ENCODE peak calls at places on chromosome 5, in four cellular contexts. D is tibial artery, N is esophagus squamous epithelium, E is heart left ventricle. M is an unnamed sample.

GRCh38 chr5:14824490-14824889 is 47.1 kb downstream of the ANKH start:
- DNase-seq in D (no peak), E (no peak), N (no peak), M (no peak)

GRCh38 chr5:143065185-143065584 is 295.0 kb downstream of the ARHGAP26 start:
- DNase-seq in D (no peak), E (no peak), N (no peak), M (peak; percentile 36)

GRCh38 chr5:92749943-92750342 is 831.1 kb downstream of the NR2F1-AS1 start:
- DNase-seq in E (no peak), N (no peak), D (no peak), M (no peak)

GRCh38 chr5:78497573-78498533 is 137.4 kb downstream of the SCAMP1 start:
- DNase-seq in E (peak; percentile 47), N (no peak), D (no peak), M (peak; percentile 34)

GRCh38 chr5:112310746-112311145 is 108.3 kb downstream of the EPB41L4A start:
- DNase-seq in E (no peak), N (no peak), D (no peak), M (no peak)

GRCh38 chr5:112024769-112025168 is 267.8 kb upstream of the NREP start:
- DNase-seq in N (no peak), E (no peak), D (no peak), M (no peak)

GRCh38 chr5:127358782-127359181 is 68.2 kb downstream of the MEGF10 start:
- DNase-seq in N (no peak), D (no peak), E (no peak), M (no peak)

GRCh38 chr5:61397238-61397637 is 65.2 kb downstream of the ZSWIM6 start:
- DNase-seq in E (no peak), D (no peak), N (no peak), M (no peak)

GRCh38 chr5:74363603-74364205 is 276.8 kb downstream of the ENC1 start:
- DNase-seq in E (no peak), D (no peak), N (no peak), M (no peak)

GRCh38 chr5:139180850-139181785 is 17.1 kb downstream of the SIL1 start:
- DNase-seq in E (no peak), D (no peak), N (no peak), M (no peak)

GRCh38 chr5:150636391-150637244 is 3.8 kb upstream of the SYNPO start:
- DNase-seq in N (no peak), E (peak; percentile 80), D (peak; percentile 89), M (peak; percentile 71)

GRCh38 chr5:119478781-119479180 is 26.5 kb downstream of the HSD17B4 start:
- DNase-seq in N (no peak), E (no peak), D (no peak), M (no peak)

GRCh38 chr5:107526263-107526937 is 144.3 kb downstream of the EFNA5 start:
- DNase-seq in N (no peak), D (no peak), E (no peak), M (no peak)

GRCh38 chr5:57394421-57395210 is 88.0 kb downstream of the ACTBL2 start:
- DNase-seq in N (no peak), E (no peak), D (no peak), M (no peak)

GRCh38 chr5:123795688-123796087 is 283.7 kb downstream of the CSNK1G3 start:
- DNase-seq in D (no peak), E (no peak), N (no peak), M (no peak)

GRCh38 chr5:57750282-57750681 is 267.7 kb upstream of the ACTBL2 start:
- DNase-seq in E (no peak), N (no peak), D (no peak), M (no peak)

GRCh38 chr5:96957125-96958041 is 21.5 kb downstream of the LNPEP start:
- DNase-seq in E (no peak), N (no peak), D (no peak), M (no peak)

GRCh38 chr5:75993638-75994037 is 89.5 kb upstream of the SV2C start:
- DNase-seq in E (no peak), D (no peak), N (no peak), M (no peak)

GRCh38 chr5:15789661-15790060 is 289.7 kb downstream of the FBXL7 start:
- DNase-seq in E (no peak), D (no peak), N (no peak), M (peak; percentile 22)

GRCh38 chr5:114377946-114378345 is 16.1 kb downstream of the KCNN2 start:
- DNase-seq in N (no peak), D (no peak), E (no peak), M (no peak)

GRCh38 chr5:62494772-62495171 is 82.2 kb downstream of the IPO11 start:
- DNase-seq in E (no peak), N (no peak), D (no peak), M (no peak)

GRCh38 chr5:103519550-103519949 is 43.0 kb downstream of the NUDT12 start:
- DNase-seq in N (no peak), D (no peak), E (no peak), M (no peak)

GRCh38 chr5:87069974-87070608 is 197.6 kb upstream of the RASA1 start:
- DNase-seq in E (peak; percentile 33), N (no peak), D (no peak), M (no peak)

GRCh38 chr5:74576941-74577456 is 63.5 kb downstream of the ENC1 start:
- DNase-seq in D (no peak), E (no peak), N (no peak), M (no peak)

GRCh38 chr5:147481376-147481775 is 28.5 kb downstream of the DPYSL3 start:
- DNase-seq in E (no peak), D (no peak), N (no peak), M (no peak)

DNA sequence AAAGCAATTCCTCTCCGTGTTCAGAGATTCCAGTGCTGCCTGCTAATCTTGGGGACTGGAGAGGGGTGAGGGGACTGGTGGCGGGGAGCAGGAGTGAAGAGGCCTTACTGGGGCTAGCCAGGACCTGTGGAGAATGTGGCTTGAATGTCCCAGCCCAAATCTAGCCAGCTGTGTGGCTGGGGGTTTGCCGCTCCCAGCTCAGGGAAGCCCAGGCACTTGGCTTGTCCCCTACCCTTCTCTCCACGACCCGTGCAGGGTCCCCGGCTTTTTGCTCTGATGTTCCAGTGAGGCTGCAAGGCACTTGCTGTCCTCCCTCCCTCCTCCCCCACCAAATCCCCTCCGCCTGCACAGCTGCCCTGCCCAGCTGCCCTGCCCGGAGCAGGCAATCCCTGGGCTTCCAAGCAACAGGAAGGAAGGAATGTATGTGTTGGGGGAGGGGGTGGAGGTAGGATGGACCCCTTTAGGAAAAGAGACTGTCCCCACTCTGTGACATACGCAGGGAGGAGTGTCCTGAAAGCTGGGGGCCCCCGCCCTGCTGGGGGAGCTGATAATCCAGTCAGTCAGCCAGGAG is 2.6 kb downstream of the N4BP3 start:
- DNase-seq in E (no peak), D (no peak), N (no peak), M (no peak)
- H3K4me3 ChIP-seq in E (peak overlapping the region; percentile 63), D (no peak overlapping the region), N (peak overlapping the region; percentile 59), M (no peak overlapping the region)

DNA sequence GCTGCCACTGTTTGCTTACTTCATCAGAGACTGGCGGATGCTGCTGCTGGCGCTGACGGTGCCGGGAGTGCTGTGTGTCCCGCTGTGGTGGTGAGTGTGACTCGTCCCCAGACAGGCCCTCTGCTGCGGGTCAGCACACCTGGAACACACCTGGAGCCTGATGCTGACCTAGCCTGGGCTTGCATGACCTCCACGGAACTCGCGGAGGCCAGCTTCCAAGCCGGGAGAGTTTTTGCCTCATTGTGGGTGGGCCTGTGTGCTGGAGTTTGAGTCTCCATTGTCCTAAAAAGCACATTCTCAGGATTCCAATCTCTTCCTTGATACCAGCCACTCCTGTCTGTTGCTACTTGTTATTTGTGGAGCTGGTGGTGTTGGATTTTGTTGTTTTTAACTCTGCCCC is 28.1 kb downstream of the SLC22A4 start:
- DNase-seq in D (no peak), E (no peak), N (no peak), M (no peak)
- H3K4me3 ChIP-seq in D (no peak overlapping the region), E (no peak overlapping the region), N (no peak overlapping the region), M (no peak overlapping the region)

GRCh38 chr5:6584101-6584645 is 48.7 kb downstream of the NSUN2 start:
- DNase-seq in D (no peak), N (no peak), E (no peak), M (no peak)

GRCh38 chr5:6581559-6582426 is 51.1 kb downstream of the NSUN2 start:
- DNase-seq in N (no peak), E (no peak), D (no peak), M (no peak)

GRCh38 chr5:6581090-6581489 is 51.8 kb downstream of the NSUN2 start:
- DNase-seq in D (no peak), N (no peak), E (no peak), M (no peak)

GRCh38 chr5:6583049-6583880 is 49.6 kb downstream of the NSUN2 start:
- DNase-seq in D (no peak), N (no peak), E (peak; percentile 55), M (peak; percentile 43)

DNA sequence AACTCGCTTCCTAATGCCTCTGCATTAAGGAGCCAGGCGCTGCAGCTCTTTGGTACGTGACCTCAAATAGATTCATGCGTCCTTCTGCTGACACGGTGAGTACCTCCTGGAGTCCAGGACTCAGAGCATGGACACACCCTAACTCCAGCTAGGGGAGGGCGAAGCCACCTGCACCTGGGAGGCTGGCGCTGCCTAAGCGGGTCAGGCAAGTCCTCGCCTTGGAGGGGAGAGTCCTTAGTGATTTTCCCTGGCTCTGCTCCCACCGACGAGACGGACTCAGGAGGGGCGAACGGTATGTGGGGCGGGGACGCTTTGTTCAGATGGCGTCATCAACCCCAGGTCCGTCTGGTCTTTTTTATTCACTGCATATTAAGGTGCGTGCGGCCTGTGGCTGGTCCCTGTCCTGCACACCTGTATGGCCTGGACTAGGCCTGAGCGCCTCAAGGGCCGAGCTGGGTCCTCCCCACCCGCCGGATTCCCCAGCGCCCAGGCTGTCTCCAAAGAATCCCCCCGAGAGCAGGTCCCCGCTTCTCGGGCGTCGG is 50.3 kb downstream of the NSUN2 start:
- DNase-seq in D (no peak), E (no peak), N (no peak), M (no peak)
- H3K4me3 ChIP-seq in D (peak overlapping the region; percentile 38), E (peak overlapping the region; percentile 51), N (peak overlapping the region; percentile 37), M (no peak overlapping the region)

GRCh38 chr5:42992035-42992570 is 48.0 kb downstream of the ANXA2R start:
- DNase-seq in E (peak; percentile 91), D (peak; percentile 94), N (peak; percentile 56), M (peak; percentile 80)

GRCh38 chr5:42989198-42989597 is 50.9 kb downstream of the ANXA2R start:
- DNase-seq in D (no peak), E (no peak), N (no peak), M (no peak)

GRCh38 chr5:42988568-42988967 is 51.6 kb downstream of the ANXA2R start:
- DNase-seq in E (no peak), D (no peak), N (no peak), M (no peak)

GRCh38 chr5:42991477-42992034 is 48.6 kb downstream of the ANXA2R start:
- DNase-seq in E (no peak), N (no peak), D (peak; percentile 65), M (no peak)

DNA sequence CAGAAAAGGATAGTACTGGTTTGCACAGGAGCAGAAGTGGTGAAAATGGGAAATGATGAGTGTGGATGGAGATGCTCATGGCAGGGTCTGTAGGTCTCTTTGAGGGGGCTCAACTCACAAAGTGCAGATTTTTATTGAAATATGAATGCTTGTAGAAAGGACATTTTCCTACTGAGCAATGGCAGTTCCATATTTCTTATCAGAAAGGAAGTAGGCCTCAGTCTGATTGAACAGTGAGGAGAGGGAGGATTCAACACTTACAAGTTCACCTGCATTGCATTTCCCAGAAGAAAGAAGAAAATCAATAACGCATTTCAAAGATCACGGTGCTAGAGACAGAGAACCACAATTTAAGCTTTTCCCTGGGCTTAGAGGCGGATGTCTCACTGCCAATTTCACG is 49.2 kb downstream of the ANXA2R start:
- DNase-seq in E (no peak), N (no peak), D (no peak), M (no peak)
- H3K4me3 ChIP-seq in E (peak overlapping the region; percentile 68), N (peak overlapping the region; percentile 53), D (no peak overlapping the region), M (no peak overlapping the region)